ENCODE peak calls at places on chromosomes 6 and 20, in seven cellular contexts. F is HCT116, E is adrenal gland, Y is mammary epithelial cell, A is cardiac muscle cell, Q is AG04449, B is fibroblast of mammary gland. I is an unnamed sample.

GRCh38 chr6:13286185-13286584 is 42.2 kb downstream of the TBC1D7 start:
- DNase-seq in B (no peak), F (no peak), A (no peak), E (no peak), Q (no peak), Y (no peak), I (no peak)

GRCh38 chr20:15005300-15005986 is 668.0 kb upstream of the FLRT3 start:
- DNase-seq in F (no peak), Y (peak; percentile 75), B (no peak), A (peak; percentile 41), E (no peak), Q (no peak), I (no peak)

GRCh38 chr20:58306421-58307261 is 2.9 kb upstream of the RAB22A start:
- DNase-seq in B (peak; percentile 50), Y (peak; percentile 98), Q (peak; percentile 17), A (no peak), F (no peak), E (no peak), I (no peak)

GRCh38 chr20:16607364-16608264 is 34.4 kb upstream of the KIF16B start:
- DNase-seq in A (no peak), Q (no peak), Y (no peak), E (no peak), B (no peak), F (no peak), I (no peak)

GRCh38 chr6:156953125-156953477 is 175.9 kb downstream of the ARID1B start:
- DNase-seq in B (no peak), E (no peak), A (peak; percentile 55), F (no peak), Q (no peak), Y (no peak), I (no peak)

GRCh38 chr20:24653306-24653705 is 183.9 kb downstream of the SYNDIG1 start:
- DNase-seq in F (no peak), Q (no peak), E (no peak), B (no peak), Y (no peak), A (no peak), I (no peak)

GRCh38 chr20:3071610-3072529 is at the start of gene OXT:
- DNase-seq in F (no peak), Y (no peak), A (no peak), B (no peak), Q (no peak), E (no peak), I (peak; percentile 56)

GRCh38 chr6:33697845-33698244 is 13.7 kb downstream of the UQCC2 start:
- DNase-seq in Q (no peak), E (no peak), A (no peak), Y (no peak), B (no peak), F (no peak), I (no peak)

GRCh38 chr6:45713981-45714685 is 301.5 kb downstream of the CLIC5 start:
- DNase-seq in A (no peak), E (no peak), Q (no peak), Y (no peak), B (no peak), F (no peak), I (no peak)

GRCh38 chr6:4017058-4017457 is 61.9 kb downstream of the FAM217A start:
- DNase-seq in A (no peak), Q (no peak), Y (no peak), F (no peak), E (no peak), B (no peak), I (no peak)
- H3K4me3 ChIP-seq in A (peak overlapping the region; percentile 64), Q (peak overlapping the region; percentile 93), Y (peak overlapping the region; percentile 98), F (peak overlapping the region; percentile 81), E (peak overlapping the region; percentile 63), B (peak overlapping the region; percentile 84), I (peak overlapping the region; percentile 80)

GRCh38 chr6:16508959-16509358 is 252.3 kb downstream of the ATXN1 start:
- DNase-seq in F (no peak), Y (no peak), A (no peak), B (no peak), E (no peak), Q (no peak), I (no peak)
- H3K4me3 ChIP-seq in F (no peak overlapping the region), Y (no peak overlapping the region), A (no peak overlapping the region), B (no peak overlapping the region), E (no peak overlapping the region), Q (no peak overlapping the region), I (no peak overlapping the region)

GRCh38 chr20:56996533-56996932 is 269.9 kb downstream of the BMP7 start:
- DNase-seq in E (no peak), Q (no peak), F (no peak), A (no peak), B (no peak), Y (no peak), I (no peak)
- H3K4me3 ChIP-seq in E (no peak overlapping the region), Q (no peak overlapping the region), F (no peak overlapping the region), A (no peak overlapping the region), B (no peak overlapping the region), Y (no peak overlapping the region), I (no peak overlapping the region)

GRCh38 chr6:3120765-3121089 is 2.2 kb downstream of the BPHL start:
- DNase-seq in Q (no peak), E (no peak), A (no peak), F (no peak), B (no peak), Y (no peak), I (no peak)
- H3K4me3 ChIP-seq in Q (no peak overlapping the region), E (no peak overlapping the region), A (no peak overlapping the region), F (no peak overlapping the region), B (no peak overlapping the region), Y (no peak overlapping the region), I (no peak overlapping the region)

DNA sequence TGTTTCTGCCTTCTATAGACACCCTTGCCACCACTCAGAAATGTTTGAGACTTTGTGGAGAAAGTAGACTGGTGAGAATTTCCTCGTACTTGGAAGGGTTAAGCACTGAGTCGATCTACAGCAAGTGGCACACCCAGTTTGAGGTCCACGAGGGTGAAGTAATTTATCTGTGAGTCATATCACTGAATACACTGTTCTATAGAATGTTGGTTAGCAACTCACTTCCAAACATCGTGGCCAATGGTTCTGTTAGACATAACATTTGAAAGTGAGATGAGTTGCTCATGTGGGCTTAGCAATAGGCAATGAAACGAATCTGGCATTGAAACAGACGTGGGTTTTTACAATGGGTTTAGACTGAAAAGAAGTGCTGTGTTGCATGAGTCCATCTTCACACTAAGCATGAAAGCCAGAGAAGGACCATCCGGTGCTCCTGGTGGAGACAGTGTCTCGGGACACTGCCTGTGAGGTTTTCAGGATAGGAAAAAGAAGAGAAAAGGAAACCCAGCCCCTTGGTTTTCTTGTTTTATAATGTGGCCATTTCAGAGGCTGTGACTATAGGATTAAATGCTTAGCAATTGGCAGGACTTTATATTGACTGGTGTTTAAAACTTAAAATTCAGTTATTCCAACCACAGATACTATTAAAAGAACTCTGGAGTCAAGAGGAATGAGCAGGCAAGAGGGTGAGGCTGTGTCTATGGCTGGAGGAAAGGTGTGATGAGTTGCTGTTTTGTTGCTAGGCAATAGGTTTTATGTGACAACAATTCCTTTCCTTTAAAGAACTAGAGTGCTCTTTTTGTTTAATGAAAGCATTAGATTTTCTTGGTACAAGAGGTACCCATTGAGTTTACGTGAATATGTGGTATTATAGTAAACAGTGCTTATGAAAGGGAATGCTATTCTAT is 31.0 kb upstream of the EZR start:
- DNase-seq in B (peak; percentile 95), A (no peak), Y (peak; percentile 99), F (peak; percentile 97), Q (peak; percentile 90), E (no peak), I (no peak)
- H3K4me3 ChIP-seq in B (no peak overlapping the region), A (no peak overlapping the region), Y (peak overlapping the region; percentile 13), F (peak overlapping the region; percentile 44), Q (peak overlapping the region; percentile 16), E (no peak overlapping the region), I (no peak overlapping the region)

DNA sequence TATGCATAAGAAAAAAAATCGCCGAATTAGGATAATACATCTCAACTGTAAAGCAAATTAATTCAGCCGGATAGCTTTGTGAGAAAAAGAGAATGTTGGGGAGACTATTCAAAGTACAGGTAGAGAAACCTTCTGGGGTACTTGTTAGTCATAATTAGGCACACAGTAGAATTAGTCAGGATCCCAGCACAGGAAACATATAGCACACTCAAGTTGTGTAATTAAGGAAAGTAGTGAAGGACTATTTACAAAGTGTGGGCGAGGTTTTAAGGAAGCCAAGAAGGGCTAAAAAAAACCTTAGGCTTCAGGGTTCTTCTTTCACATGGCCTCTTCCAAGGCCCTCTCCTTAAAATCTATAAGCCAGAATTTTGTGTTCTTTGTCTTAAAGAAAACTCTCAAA is 126.8 kb downstream of the RTN4IP1 start:
- DNase-seq in F (no peak), Y (peak; percentile 78), Q (no peak), A (no peak), E (no peak), B (no peak), I (no peak)
- H3K4me3 ChIP-seq in F (no peak overlapping the region), Y (no peak overlapping the region), Q (no peak overlapping the region), A (no peak overlapping the region), E (no peak overlapping the region), B (no peak overlapping the region), I (no peak overlapping the region)

GRCh38 chr6:16179970-16180431 is 51.1 kb downstream of the MYLIP start:
- DNase-seq in B (no peak), E (no peak), Y (no peak), A (no peak), F (no peak), Q (no peak), I (no peak)
- H3K4me3 ChIP-seq in B (no peak overlapping the region), E (no peak overlapping the region), Y (no peak overlapping the region), A (no peak overlapping the region), F (no peak overlapping the region), Q (no peak overlapping the region), I (no peak overlapping the region)

GRCh38 chr20:48002517-48002970 is 217.3 kb upstream of the SULF2 start:
- DNase-seq in A (no peak), Q (no peak), B (no peak), Y (no peak), E (no peak), F (no peak), I (no peak)
- H3K4me3 ChIP-seq in A (no peak overlapping the region), Q (no peak overlapping the region), B (no peak overlapping the region), Y (no peak overlapping the region), E (no peak overlapping the region), F (no peak overlapping the region), I (no peak overlapping the region)

I was measured in left ventricle myocardium inferior.